ENCODE peak calls at places on chromosome 15, in four cellular contexts. B is HepG2, Z is A549, O is ovary. P is an unnamed sample.

GRCh38 chr15:96037584-96037983 is 292.9 kb upstream of the NR2F2 start:
- DNase-seq in O (no peak), B (no peak), Z (no peak), P (no peak)

GRCh38 chr15:43085921-43086320 is 19.9 kb downstream of the UBR1 start:
- DNase-seq in B (no peak), O (no peak), Z (no peak), P (no peak)

GRCh38 chr15:67076147-67076843 is 10.9 kb downstream of the SMAD3 start:
- DNase-seq in Z (peak), O (peak), B (no peak), P (no peak)

GRCh38 chr15:58551084-58551763 is 119.4 kb downstream of the LIPC start:
- DNase-seq in Z (no peak), O (no peak), B (no peak), P (no peak)

GRCh38 chr15:57972801-57973311 is 92.7 kb downstream of the ALDH1A2 start:
- DNase-seq in O (no peak), Z (no peak), B (no peak), P (no peak)

GRCh38 chr15:100849021-100849831 is 30.4 kb upstream of the ALDH1A3 start:
- DNase-seq in B (no peak), Z (peak), O (no peak), P (peak)

GRCh38 chr15:74519311-74519710 is 21.7 kb upstream of the ARID3B start:
- DNase-seq in O (no peak), B (no peak), Z (no peak), P (no peak)

GRCh38 chr15:63466378-63467192 is 37.8 kb upstream of the USP3 start:
- DNase-seq in Z (peak), O (no peak), B (peak), P (no peak)

GRCh38 chr15:42032376-42033213 is 11.8 kb upstream of the PLA2G4E start:
- DNase-seq in Z (no peak), O (no peak), B (no peak), P (no peak)

GRCh38 chr15:29942144-29942543 is 119.9 kb upstream of the TJP1 start:
- DNase-seq in Z (no peak), B (no peak), O (no peak), P (no peak)

GRCh38 chr15:68986292-68986691 is 28.2 kb upstream of the NOX5 start:
- DNase-seq in B (no peak), O (no peak), Z (no peak), P (no peak)

GRCh38 chr15:53307952-53308624 is 451.4 kb downstream of the WDR72 start:
- DNase-seq in Z (peak), O (no peak), B (no peak), P (no peak)

GRCh38 chr15:68797589-68798377 is 22.9 kb downstream of the ANP32A start:
- DNase-seq in O (no peak), B (no peak), Z (no peak), P (no peak)

GRCh38 chr15:88651971-88652370 is 13.2 kb downstream of the ISG20 start:
- DNase-seq in Z (no peak), O (no peak), B (no peak), P (no peak)

GRCh38 chr15:37865687-37866086 is 68.8 kb upstream of the TMCO5A start:
- DNase-seq in Z (no peak), O (no peak), B (no peak), P (no peak)

GRCh38 chr15:31465083-31465955 is 138.7 kb downstream of the KLF13 start:
- DNase-seq in Z (no peak), B (no peak), O (no peak), P (peak)

GRCh38 chr15:93861413-93861812 is 369.9 kb upstream of the MCTP2 start:
- DNase-seq in O (no peak), Z (no peak), B (no peak), P (no peak)

GRCh38 chr15:55914446-55914845 is 79.0 kb downstream of the NEDD4 start:
- DNase-seq in O (no peak), B (no peak), Z (no peak), P (no peak)

GRCh38 chr15:67101981-67102929 is 36.9 kb downstream of the SMAD3 start:
- DNase-seq in O (no peak), Z (no peak), B (no peak), P (no peak)

GRCh38 chr15:44501768-44502366 is 35.1 kb upstream of the EIF3J start:
- DNase-seq in O (no peak), B (peak), Z (peak), P (no peak)

GRCh38 chr15:85676332-85676731 is 118.4 kb downstream of the KLHL25 start:
- DNase-seq in O (no peak), Z (no peak), B (no peak), P (no peak)

GRCh38 chr15:59587085-59587826 is 24.3 kb upstream of the GCNT3 start:
- DNase-seq in O (no peak), B (no peak), Z (no peak), P (no peak)

GRCh38 chr15:67033012-67033411 is 32.4 kb upstream of the SMAD3 start:
- DNase-seq in Z (no peak), O (no peak), B (no peak), P (no peak)

GRCh38 chr15:63947228-63947627 is 99.1 kb downstream of the DAPK2 start:
- DNase-seq in B (no peak), O (no peak), Z (no peak), P (no peak)

GRCh38 chr15:33675246-33675645 is 293.1 kb upstream of the CHRM5 start:
- DNase-seq in Z (peak), O (no peak), B (no peak), P (no peak)

GRCh38 chr15:67148196-67148701 is 82.8 kb downstream of the SMAD3 start:
- DNase-seq in Z (no peak), O (peak), B (peak), P (no peak)

GRCh38 chr15:56820333-56820732 is 87.0 kb upstream of the ZNF280D start:
- DNase-seq in O (no peak), Z (no peak), B (no peak), P (no peak)

GRCh38 chr15:91203619-91204018 is 103.6 kb downstream of the SV2B start:
- DNase-seq in Z (no peak), O (no peak), B (no peak), P (no peak)

DNA sequence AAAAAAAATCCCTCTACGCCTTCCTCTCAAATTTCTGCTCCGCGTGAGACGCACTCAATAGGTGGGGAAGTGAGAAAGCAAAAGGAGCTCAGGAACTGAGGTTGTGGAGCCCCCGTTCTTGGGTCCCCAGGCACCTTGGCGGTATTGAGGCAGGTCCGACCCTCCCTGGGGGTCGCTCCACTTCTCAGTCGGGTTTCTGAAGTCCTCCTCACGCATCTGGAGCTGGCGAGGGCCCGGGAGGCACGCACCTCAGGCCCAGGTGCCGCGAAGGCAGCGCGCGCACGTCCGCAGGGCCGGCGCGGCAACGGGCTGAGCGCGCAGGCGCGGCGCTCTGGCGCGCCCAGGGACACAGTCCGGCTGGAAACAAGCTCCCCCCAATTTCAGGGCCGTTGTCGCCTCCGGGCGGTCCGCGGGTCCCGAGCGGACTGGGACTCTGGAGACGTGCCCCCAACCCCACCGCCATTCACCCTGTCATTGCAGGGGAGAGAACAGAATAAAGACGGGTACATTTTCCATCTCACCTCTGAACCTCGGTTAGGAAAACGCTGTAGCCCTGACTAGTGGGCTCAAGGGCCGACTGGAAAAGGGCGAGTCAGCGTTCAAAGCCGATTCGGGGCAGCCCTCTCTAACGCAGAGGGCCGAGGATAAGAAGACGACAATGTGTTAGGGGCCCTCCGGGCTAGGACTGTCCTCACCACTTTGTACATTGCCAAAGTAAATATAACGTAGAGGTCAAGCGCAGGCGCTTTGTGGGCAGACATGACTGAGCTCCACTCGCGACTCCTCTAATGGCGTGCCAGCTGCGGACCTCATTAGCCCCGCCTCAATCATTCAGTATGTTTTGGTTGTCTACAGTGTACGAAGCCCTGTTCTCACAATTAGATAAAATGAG is at the start of gene ZNF770:
- DNase-seq in O (peak), B (peak), Z (peak), P (peak)
- TF ChIP-seq EP300 in O (no peak), B (no peak), Z (no peak), P (no peak)

DNA sequence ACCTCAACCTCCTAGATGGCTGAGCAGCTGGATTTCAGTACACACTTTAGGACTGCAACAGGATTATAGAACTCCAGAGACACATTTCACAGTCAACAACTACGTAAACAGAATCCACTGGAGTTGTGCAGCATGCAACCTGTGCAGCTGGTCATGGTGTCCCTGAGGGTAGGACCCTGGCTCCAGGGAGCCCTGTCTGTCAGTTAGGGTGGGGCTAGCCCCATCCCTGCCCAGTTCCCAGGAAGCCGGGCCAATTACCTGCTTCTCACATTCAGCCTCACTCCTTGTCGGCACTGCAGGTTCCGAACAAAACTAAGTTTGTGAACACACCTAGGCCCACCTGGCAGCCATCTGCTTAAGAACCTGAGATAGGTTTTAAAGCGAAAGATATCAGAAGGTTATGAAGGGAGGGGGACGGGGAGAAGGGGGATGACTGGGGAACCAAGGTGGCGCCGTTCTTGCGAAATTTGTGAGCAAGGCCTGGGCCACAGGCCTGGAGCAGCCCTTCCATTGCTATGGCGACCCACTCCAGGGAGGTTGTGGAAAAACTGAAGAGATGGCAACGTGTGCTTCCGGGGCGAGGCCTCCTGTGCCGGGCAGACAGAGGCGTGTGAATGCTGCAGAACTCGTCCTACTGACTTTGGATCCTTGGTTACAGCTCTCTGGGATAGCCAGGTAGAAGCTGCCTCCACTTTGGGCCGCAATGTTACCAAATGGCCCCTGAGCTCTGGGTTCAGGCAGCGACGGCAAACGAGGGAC is 25.3 kb downstream of the ACSBG1 start:
- DNase-seq in Z (no peak), B (no peak), O (no peak), P (peak)
- TF ChIP-seq EP300 in Z (no peak), B (no peak), O (no peak), P (no peak)

DNA sequence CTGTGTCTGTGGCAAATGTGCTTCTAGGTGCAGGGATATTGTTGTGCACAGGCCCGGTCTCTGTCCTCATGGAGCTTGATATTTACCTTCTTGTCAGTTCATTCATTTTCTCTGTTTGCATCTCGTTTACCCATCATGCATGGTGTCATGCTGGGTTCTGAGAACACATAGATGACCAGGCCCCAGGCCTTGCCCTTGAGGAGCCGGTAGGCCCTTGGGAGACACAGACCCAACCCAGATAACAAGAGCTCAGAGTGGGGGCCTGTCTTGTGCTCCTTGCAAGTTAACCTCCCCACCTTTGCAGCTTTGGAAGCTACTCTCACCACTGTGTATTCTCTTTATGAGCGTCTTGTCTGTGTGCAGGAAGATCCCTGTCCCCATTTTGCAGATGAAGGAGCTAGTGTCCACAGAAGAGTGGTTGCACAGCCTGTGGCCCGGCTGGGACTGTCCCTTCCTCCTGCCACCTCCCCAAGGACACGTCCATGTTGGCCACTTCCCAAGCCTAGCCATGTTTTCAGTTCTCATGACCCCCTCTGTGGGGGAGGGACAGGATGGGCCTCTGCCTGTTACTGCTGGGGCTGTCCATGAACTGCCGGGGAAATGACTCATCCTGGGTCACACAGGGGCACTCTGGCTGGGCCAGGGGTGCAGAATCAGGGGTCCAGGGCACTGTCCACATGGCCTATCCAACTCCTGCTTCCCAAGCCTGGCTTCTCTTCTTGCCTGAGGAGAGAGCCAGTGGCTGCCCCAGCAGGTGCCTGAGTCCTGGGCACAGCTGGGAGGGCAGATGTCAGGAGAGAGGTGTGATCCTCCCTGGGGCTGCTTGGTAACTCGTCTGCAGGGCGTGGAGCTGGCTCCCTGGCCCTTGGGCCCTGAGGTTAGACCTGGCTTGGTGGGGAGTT is 3.4 kb downstream of the SNX33 start:
- DNase-seq in Z (no peak), O (peak), B (peak), P (peak)
- TF ChIP-seq EP300 in Z (no peak), O (no peak), B (peak), P (no peak)

GRCh38 chr15:65369148-65369547 is 8.7 kb downstream of the IGDCC3 start:
- DNase-seq in B (no peak), O (no peak), Z (no peak), P (no peak)
- TF ChIP-seq EP300 in B (no peak), O (no peak), Z (no peak), P (no peak)

DNA sequence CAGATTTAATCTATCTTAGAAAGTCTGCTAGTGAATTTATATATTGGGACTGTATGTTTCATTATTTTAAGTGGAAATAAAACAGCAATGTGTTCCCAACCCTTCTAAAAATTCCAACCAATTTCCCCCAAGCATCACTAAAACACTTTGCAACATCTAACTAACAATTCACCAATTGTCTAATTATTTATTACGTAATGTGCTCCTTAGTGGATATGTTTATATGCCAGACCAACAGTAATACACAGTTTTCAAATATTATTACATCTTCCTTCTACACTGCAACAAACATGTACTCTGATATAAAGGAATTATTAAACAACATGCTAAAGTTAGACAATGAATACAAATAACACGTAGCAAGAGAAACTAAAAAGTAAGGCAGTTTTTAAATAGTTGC is 262.6 kb upstream of the THBS1 start:
- DNase-seq in Z (no peak), B (no peak), O (no peak), P (no peak)
- TF ChIP-seq EP300 in Z (no peak), B (no peak), O (no peak), P (no peak)

GRCh38 chr15:80770356-80770705 is 8.8 kb upstream of the CEMIP start:
- DNase-seq in Z (no peak), O (no peak), B (no peak), P (no peak)

GRCh38 chr15:80775340-80775739 is 3.8 kb upstream of the CEMIP start:
- DNase-seq in Z (no peak), B (no peak), O (no peak), P (no peak)

GRCh38 chr15:80776420-80777045 is 2.6 kb upstream of the CEMIP start:
- DNase-seq in O (peak), Z (peak), B (peak), P (peak)

GRCh38 chr15:80773792-80774352 is 5.3 kb upstream of the CEMIP start:
- DNase-seq in O (no peak), Z (no peak), B (no peak), P (no peak)

DNA sequence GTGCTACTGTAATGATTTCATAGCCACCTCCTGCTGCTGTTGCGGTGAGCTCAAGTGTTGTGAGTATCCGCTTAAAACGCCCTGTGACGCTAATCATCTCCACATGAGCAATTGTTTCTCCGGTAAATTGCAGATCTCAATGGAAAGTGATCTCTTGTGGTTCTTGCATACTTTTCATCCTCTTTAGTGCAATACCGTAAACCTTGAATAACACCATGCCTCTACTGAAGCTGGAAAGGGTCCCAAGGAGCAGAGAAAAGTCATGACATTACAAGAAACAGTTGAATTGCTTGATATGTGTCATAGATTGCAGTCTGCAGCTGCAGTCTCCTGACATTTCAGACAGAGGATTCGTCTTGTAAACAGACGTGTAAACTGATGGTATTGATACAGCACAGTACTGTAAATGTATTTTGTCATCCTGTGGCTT is 6.0 kb upstream of the CEMIP start:
- DNase-seq in B (no peak), Z (no peak), O (no peak), P (no peak)
- TF ChIP-seq EP300 in B (no peak), Z (no peak), O (no peak), P (no peak)

DNA sequence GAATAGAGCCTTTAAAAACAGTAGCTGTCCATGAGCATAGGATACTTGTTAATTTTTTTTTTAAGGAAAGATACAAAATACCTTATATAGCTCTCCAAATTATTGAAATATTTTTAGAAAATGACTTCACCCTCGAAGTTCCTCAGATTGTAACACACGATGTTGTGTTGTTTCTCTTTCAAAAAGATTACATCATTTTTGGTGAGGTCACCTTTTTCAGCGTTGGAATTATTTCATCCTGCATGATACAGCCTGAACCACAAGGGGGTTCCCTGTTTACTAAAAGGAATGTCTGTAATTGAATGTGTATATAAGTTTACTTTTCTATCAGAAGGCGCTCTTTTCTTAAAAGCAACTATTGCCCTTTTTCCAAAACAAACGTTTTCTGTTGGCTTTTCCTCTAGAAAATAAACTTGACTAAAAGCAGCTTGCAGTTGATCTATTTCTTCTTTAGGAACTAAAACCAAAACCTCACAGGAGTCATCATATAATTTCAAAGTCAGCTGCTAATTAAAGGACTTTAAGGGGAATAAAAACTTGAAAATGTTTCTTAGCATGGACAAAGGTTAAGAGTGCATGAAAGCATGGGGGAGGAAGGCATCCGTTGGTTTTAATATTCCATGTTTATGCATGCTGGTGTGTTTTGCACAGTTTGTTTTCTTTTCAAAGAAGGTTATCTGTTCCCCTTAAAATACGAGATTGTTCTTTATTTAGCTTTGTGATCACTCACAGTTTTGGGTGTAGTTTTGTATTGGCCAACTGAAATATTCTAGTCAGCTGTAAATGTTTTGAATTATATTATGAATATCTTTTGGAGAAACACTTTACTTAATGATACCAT is 29.4 kb downstream of the LYSMD4 start:
- DNase-seq in Z (peak), B (peak), O (no peak), P (no peak)
- TF ChIP-seq EP300 in Z (no peak), B (no peak), O (no peak), P (no peak)

P was measured in transverse colon.